ENCODE peak calls at places on chromosomes 4 and X, in six cellular contexts. U, R, L, Z, H and A are unnamed samples.

GRCh38 chr4:48033825-48034413 is 17.3 kb downstream of the NIPAL1 start:
- DNase-seq in U (peak; percentile 53), R (peak; percentile 53), L (no peak), Z (peak; percentile 30), H (no peak), A (no peak)

GRCh38 chr4:69823481-69824186 is 36.3 kb downstream of the SULT1E1 start:
- DNase-seq in U (peak; percentile 42), R (peak; percentile 76), L (no peak), Z (peak; percentile 5), H (peak; percentile 76), A (no peak)

GRCh38 chrX:103215768-103216085 is 819 bp downstream of the BEX4 start:
- DNase-seq in U (no peak), R (peak; percentile 20), L (no peak), Z (no peak), H (no peak), A (no peak)

GRCh38 chr4:142242156-142242555 is 603.9 kb downstream of the INPP4B start:
- DNase-seq in U (no peak), R (no peak), L (no peak), Z (no peak), H (no peak), A (no peak)

GRCh38 chr4:12846368-12846767 is 637.8 kb downstream of the RAB28 start:
- DNase-seq in U (no peak), R (no peak), L (no peak), Z (no peak), H (no peak), A (no peak)

GRCh38 chr4:31613946-31614623 is 893.9 kb downstream of the PCDH7 start:
- DNase-seq in U (no peak), R (no peak), L (no peak), Z (no peak), H (no peak), A (peak; percentile 25)

GRCh38 chr4:1851575-1852415 is 4.2 kb downstream of the LETM1 start:
- DNase-seq in U (no peak), R (no peak), L (no peak), Z (no peak), H (no peak), A (no peak)

GRCh38 chrX:21658152-21658737 is at the start of gene KLHL34:
- DNase-seq in U (no peak), R (no peak), L (no peak), Z (no peak), H (no peak), A (peak; percentile 44)

GRCh38 chrX:129347291-129347690 is 176.0 kb downstream of the SMARCA1 start:
- DNase-seq in U (no peak), R (no peak), L (no peak), Z (no peak), H (no peak), A (no peak)

GRCh38 chr4:184400375-184400870 is 73.9 kb downstream of the IRF2 start:
- DNase-seq in U (no peak), R (peak; percentile 90), L (no peak), Z (no peak), H (no peak), A (no peak)

GRCh38 chr4:88939697-88940096 is 117.3 kb downstream of the FAM13A start:
- DNase-seq in U (no peak), R (no peak), L (no peak), Z (no peak), H (no peak), A (no peak)

GRCh38 chr4:176883681-176884418 is 91.1 kb upstream of the VEGFC start:
- DNase-seq in U (no peak), R (peak; percentile 76), L (no peak), Z (no peak), H (no peak), A (no peak)

GRCh38 chrX:72272868-72273267 is 4.2 kb downstream of the RPS4X start:
- DNase-seq in U (no peak), R (no peak), L (no peak), Z (no peak), H (no peak), A (no peak)

GRCh38 chr4:185836268-185837084 is 24.5 kb upstream of the SORBS2 start:
- DNase-seq in U (no peak), R (no peak), L (no peak), Z (no peak), H (no peak), A (no peak)

GRCh38 chr4:8688041-8688907 is 95.7 kb downstream of the CPZ start:
- DNase-seq in U (peak; percentile 79), R (peak; percentile 4), L (no peak), Z (no peak), H (peak; percentile 65), A (no peak)

GRCh38 chr4:63085091-63085490 is 1324.2 kb downstream of the TECRL start:
- DNase-seq in U (no peak), R (no peak), L (no peak), Z (no peak), H (no peak), A (no peak)

DNA sequence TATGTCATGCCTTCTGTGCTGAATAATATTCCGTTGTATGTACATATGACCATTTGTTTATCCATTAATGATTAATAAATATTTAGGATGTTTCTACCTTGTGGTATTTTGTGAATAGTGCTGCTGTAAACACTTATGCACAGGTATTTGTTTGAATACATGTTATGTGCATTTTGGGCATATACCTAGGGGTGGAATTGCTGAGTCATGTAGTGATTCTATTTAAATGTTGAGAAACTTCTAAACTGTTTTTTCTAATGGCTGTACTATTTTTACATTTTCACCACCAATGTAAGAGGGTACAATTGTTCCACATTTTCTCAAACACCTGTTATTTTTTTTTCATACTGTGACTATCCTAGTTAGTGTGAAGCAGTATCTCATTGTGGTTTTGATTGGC is 1318.6 kb downstream of the TECRL start:
- DNase-seq in U (no peak), R (no peak), L (no peak), Z (no peak), H (no peak), A (no peak)
- H3K9me3 ChIP-seq in U (no peaks in the 10 kb centered on the region), R (peaks cover 4% of the 10 kb centered on the region), L (no peaks in the 10 kb centered on the region), Z (no peaks in the 10 kb centered on the region), H (no peaks in the 10 kb centered on the region), A (no peaks in the 10 kb centered on the region)

DNA sequence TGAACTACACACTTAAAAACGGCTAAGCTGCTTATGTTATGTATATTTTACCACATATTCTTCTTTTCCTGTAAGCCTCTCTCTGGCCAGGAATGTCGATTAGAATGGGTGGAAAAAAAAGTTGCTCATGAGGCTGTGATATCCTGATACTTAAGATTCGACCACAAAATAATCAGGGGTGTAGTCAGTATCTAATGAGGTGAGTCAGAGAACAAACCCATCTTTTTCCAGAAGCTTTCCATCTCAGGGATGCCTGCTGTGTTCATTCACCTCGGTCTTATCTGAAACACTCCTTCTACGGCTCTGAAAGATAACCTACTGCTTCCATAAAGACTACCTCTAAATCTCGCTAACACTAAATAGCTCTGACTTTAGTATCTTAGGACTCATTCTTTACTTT is 142.7 kb upstream of the MAP3K15 start:
- DNase-seq in U (no peak), R (no peak), L (no peak), Z (no peak), H (no peak), A (no peak)
- H3K27ac ChIP-seq in U (no peak overlapping the region), R (no peak overlapping the region), L (no peak overlapping the region), Z (no peak overlapping the region), H (no peak overlapping the region), A (no peak overlapping the region)

DNA sequence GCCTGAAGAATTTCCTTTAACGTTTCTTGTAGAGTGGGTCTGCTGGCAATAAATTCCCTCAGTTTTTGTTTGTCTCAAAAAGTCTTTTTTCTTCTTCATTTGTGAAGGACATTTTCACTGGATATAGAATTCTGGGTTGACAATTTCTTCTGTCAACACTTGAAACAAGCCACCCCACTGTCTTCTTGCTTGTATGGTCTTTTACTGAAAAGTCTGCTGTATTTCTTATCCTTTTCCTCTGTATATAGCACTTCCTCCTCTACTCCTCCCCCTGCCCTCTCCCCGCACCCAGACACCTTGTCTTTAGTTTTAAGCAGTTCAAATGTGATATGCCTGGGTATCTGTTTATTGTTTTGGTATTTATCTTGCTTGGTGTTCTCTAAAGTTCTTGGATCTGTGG is 23.3 kb downstream of the SLC9A7 start:
- DNase-seq in U (no peak), R (no peak), L (no peak), Z (no peak), H (no peak), A (no peak)
- H3K9me3 ChIP-seq in U (no peaks in the 10 kb centered on the region), R (no peaks in the 10 kb centered on the region), L (no peaks in the 10 kb centered on the region), Z (peaks cover 13% of the 10 kb centered on the region), H (no peaks in the 10 kb centered on the region), A (peaks cover 28% of the 10 kb centered on the region)

GRCh38 chr4:138611017-138611416 is 368.9 kb upstream of the SLC7A11 start:
- DNase-seq in U (no peak), R (no peak), L (no peak), Z (no peak), H (no peak), A (no peak)
- H3K27ac ChIP-seq in U (no peak overlapping the region), R (no peak overlapping the region), L (no peak overlapping the region), Z (no peak overlapping the region), H (no peak overlapping the region), A (no peak overlapping the region)

DNA sequence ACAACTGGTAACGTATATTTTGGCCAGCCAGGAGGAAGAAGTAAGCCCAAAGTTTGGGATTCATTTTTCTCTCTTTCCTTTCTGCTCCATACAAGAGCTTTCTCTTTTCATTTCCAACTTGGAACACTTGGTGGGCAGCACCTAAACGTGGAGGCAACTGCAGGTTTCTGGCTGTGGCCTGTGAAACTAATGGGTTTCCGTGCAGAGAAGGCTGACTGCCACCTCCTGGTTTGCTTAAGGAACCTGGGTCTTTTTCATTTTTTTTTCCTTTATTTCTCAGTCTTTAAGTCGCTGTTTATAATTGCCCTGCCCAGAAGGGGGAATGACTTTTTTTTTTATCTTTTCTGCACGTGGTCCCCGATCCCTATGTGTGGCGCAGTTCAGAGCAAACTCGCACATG is 15.4 kb downstream of the ZNF718 start:
- DNase-seq in U (no peak), R (no peak), L (no peak), Z (no peak), H (no peak), A (no peak)
- H3K9me3 ChIP-seq in U (peaks cover 12% of the 10 kb centered on the region), R (peaks cover 4% of the 10 kb centered on the region), L (peaks cover 33% of the 10 kb centered on the region), Z (peaks cover 88% of the 10 kb centered on the region), H (peaks cover 64% of the 10 kb centered on the region), A (peaks cover 79% of the 10 kb centered on the region)